ENCODE peak calls at places on chromosomes 6 and 20, in six cellular contexts. Z is upper lobe of left lung, R is heart left ventricle, F is endothelial cell of umbilical vein, V is Peyer's patch, D is HepG2. N is an unnamed sample.

GRCh38 chr20:31596831-31597482 is 8.1 kb upstream of the ID1 start:
- DNase-seq in Z (no peak), R (no peak), F (no peak), V (no peak), D (no peak), N (no peak)

GRCh38 chr6:109513571-109514071 is 30.6 kb upstream of the ZBTB24 start:
- DNase-seq in Z (no peak), R (no peak), F (peak; percentile 63), V (no peak), D (no peak), N (no peak)

GRCh38 chr20:62419759-62420158 is 7.6 kb downstream of the RBBP8NL start:
- DNase-seq in Z (peak; percentile 58), R (no peak), F (no peak), V (no peak), D (no peak), N (no peak)

GRCh38 chr6:72464246-72464645 is 157.6 kb upstream of the KCNQ5 start:
- DNase-seq in Z (no peak), R (no peak), F (no peak), V (no peak), D (no peak), N (no peak)

GRCh38 chr6:3324262-3324942 is 65.7 kb downstream of the PSMG4 start:
- DNase-seq in Z (no peak), R (peak; percentile 54), F (peak; percentile 93), V (no peak), D (peak; percentile 17), N (no peak)

GRCh38 chr6:52389264-52389625 is 27.3 kb downstream of the PAQR8 start:
- DNase-seq in Z (no peak), R (no peak), F (no peak), V (no peak), D (peak; percentile 86), N (no peak)

GRCh38 chr20:24892931-24893330 is 56.1 kb upstream of the CST7 start:
- DNase-seq in Z (no peak), R (no peak), F (no peak), V (no peak), D (no peak), N (no peak)

GRCh38 chr6:110813813-110814487 is 1.3 kb downstream of the CDK19 start:
- DNase-seq in Z (no peak), R (no peak), F (no peak), V (no peak), D (no peak), N (peak; percentile 41)

GRCh38 chr6:159108438-159108985 is 60.7 kb upstream of the FNDC1 start:
- DNase-seq in Z (no peak), R (no peak), F (no peak), V (no peak), D (no peak), N (peak; percentile 14)

GRCh38 chr6:108838101-108838717 is 10.0 kb upstream of the ARMC2 start:
- DNase-seq in Z (peak; percentile 70), R (no peak), F (no peak), V (no peak), D (no peak), N (no peak)

GRCh38 chr6:17998003-17998402 is 10.6 kb upstream of the KIF13A start:
- DNase-seq in Z (no peak), R (no peak), F (no peak), V (no peak), D (no peak), N (no peak)

GRCh38 chr6:8110117-8110721 is 7.9 kb upstream of the EEF1E1 start:
- DNase-seq in Z (no peak), R (no peak), F (no peak), V (no peak), D (no peak), N (no peak)

GRCh38 chr20:33653900-33654596 is 8.1 kb upstream of the C20orf144 start:
- DNase-seq in Z (no peak), R (no peak), F (no peak), V (no peak), D (no peak), N (no peak)

GRCh38 chr6:21742238-21742660 is 148.7 kb downstream of the SOX4 start:
- DNase-seq in Z (no peak), R (no peak), F (peak; percentile 89), V (no peak), D (no peak), N (no peak)

GRCh38 chr6:56399250-56399671 is 151.9 kb upstream of the COL21A1 start:
- DNase-seq in Z (no peak), R (no peak), F (no peak), V (no peak), D (peak; percentile 93), N (no peak)

GRCh38 chr6:4844108-4844507 is 67.9 kb downstream of the CDYL start:
- DNase-seq in Z (no peak), R (no peak), F (no peak), V (no peak), D (no peak), N (peak; percentile 74)

GRCh38 chr6:159513914-159514313 is 179.1 kb downstream of the SOD2 start:
- DNase-seq in Z (no peak), R (no peak), F (no peak), V (no peak), D (no peak), N (no peak)

GRCh38 chr20:2754426-2754825 is 46.0 kb downstream of the CPXM1 start:
- DNase-seq in Z (no peak), R (no peak), F (no peak), V (no peak), D (no peak), N (no peak)

GRCh38 chr6:13576017-13576416 is 1.6 kb downstream of the SIRT5 start:
- DNase-seq in Z (no peak), R (no peak), F (no peak), V (no peak), D (no peak), N (no peak)

GRCh38 chr6:157332813-157333212 is 9.5 kb upstream of the TMEM242 start:
- DNase-seq in Z (no peak), R (no peak), F (no peak), V (peak; percentile 25), D (no peak), N (no peak)

GRCh38 chr20:61608275-61609085 is 356.4 kb downstream of the CDH4 start:
- DNase-seq in Z (no peak), R (no peak), F (no peak), V (no peak), D (peak; percentile 43), N (peak; percentile 28)

GRCh38 chr6:34672657-34673043 is 23.9 kb downstream of the ILRUN start:
- DNase-seq in Z (no peak), R (no peak), F (peak; percentile 14), V (no peak), D (no peak), N (no peak)
- TF ChIP-seq POLR2A in Z (no peak), R (no peak), F (no peak), V (no peak), D (no peak), N (no peak)

GRCh38 chr20:44743916-44744655 is 1.6 kb upstream of the KCNK15 start:
- DNase-seq in Z (no peak), R (no peak), F (no peak), V (no peak), D (no peak), N (no peak)
- H3K27me3 ChIP-seq in Z (no peaks in the 10 kb centered on the region), R (no peaks in the 10 kb centered on the region), F (peaks cover 15% of the 10 kb centered on the region), V (no peaks in the 10 kb centered on the region), D (peaks cover 16% of the 10 kb centered on the region), N (no peaks in the 10 kb centered on the region)

DNA sequence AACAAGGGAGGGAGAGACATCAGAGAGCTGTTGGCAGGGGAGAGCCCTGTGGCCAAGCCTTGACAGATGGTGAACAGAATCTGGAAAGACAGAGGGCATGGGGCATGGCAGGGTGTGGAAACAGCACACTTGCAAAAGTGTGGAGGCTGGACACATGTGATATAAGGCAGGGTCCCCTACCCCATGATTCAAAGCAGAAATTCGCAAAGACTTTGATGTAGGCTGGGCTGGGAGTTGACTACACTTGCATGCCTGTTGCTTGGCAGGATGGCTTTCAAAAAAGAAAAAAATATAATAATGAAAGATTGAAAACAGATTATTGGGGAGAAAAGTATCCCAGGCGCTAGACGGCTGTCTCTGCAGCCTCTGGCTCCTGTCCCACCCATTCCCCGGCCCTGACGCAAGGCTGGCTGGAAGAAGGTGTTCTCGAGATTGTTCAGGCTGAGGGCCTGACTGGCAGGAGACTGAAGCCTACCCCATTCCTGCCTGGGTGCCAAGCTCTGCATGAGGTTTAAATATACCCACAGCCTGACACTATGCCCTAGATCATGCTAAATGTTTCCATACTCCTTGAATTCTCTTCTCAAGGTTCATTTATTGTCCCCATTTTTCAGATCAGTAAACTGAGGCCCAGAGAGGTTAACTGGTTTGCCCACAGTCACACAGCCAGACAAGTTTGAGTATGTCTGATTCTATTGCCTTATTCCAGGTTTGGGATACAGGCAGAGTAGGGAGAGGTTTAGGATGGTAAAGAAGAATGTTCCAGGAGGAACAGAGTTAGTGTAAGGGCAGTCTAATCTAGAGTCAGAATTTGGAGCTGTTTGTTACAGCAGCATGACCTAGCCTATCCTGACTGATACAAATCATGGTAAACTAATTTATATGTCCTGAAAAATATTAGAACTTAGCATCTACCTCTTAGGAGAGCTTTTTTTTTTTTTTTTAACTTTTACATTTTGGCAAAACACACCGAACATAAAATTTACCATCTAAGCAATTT is 23.4 kb upstream of the CCN5 start:
- DNase-seq in Z (no peak), R (peak; percentile 82), F (no peak), V (no peak), D (no peak), N (peak; percentile 59)
- H3K27ac ChIP-seq in Z (peak overlapping the region; percentile 50), R (peak overlapping the region; percentile 85), F (peak overlapping the region; percentile 93), V (no peak overlapping the region), D (no peak overlapping the region), N (peak overlapping the region; percentile 77)

GRCh38 chr6:142303191-142303564 is 1.4 kb downstream of the ADGRG6 start:
- DNase-seq in Z (no peak), R (no peak), F (no peak), V (no peak), D (peak; percentile 35), N (no peak)

GRCh38 chr6:142300758-142301251 is 1.0 kb upstream of the ADGRG6 start:
- DNase-seq in Z (no peak), R (no peak), F (peak; percentile 93), V (no peak), D (peak; percentile 52), N (no peak)

GRCh38 chr6:142300302-142300701 is 1.5 kb upstream of the ADGRG6 start:
- DNase-seq in Z (no peak), R (no peak), F (no peak), V (no peak), D (no peak), N (no peak)

GRCh38 chr6:142302427-142303190 is 802 bp downstream of the ADGRG6 start:
- DNase-seq in Z (no peak), R (no peak), F (peak; percentile 73), V (no peak), D (peak; percentile 55), N (no peak)

DNA sequence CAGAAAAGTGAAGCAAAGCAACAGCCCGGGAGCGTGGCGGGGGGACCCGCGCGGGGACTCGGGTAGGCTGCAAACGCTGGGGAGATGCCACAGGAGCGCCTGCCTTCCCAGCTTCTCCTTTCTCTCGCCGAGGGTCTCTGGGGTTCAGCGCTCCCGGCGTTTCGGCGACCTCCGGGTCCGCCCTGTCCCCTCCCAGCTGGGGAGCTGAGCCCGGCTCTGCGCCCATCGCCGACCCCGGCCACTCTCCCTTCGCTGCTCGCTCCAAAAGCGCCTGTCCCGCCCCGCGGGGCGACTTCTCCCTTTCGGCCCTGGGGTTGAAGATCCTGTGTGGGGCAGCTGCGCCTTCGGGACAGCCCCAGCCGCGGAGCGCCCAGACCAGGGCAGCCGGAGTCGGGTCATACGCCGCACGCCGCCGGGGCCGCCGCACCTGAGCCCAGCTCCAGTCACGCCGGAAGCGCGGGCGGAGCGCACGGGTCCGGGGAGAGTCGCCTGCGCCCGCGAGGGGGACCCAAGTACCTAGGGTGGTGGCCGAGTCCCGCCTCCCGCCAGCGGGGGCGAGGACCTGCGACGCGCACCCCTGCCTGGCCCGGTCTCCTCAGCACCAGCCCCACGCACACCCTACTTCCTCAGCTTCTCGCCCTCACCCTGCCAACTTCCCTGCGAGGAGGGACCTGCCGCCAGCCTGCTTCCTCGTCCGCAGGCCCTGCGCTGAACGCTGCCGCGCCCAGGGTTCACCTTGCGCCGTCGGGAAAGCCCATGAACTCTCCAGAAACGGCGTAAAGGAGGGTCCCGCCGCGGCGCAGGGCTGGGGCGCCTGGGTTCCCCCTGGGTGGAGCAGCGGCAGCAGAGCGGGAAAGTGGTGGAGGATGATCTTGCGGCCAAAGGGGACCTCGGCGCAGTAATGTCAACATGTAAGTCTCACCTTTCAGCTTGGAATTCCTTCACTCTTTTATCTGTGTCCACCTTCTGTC is at the start of gene ADGRG6:
- DNase-seq in Z (peak; percentile 92), R (peak; percentile 19), F (peak; percentile 72), V (no peak), D (peak; percentile 82), N (peak; percentile 32)
- TF ChIP-seq POLR2A in Z (no peak), R (no peak), F (peak; percentile 15), V (no peak), D (peak; percentile 87), N (no peak)

N was measured in testis.